ENCODE peak calls at places on chromosomes 11 and 22, in nine cellular contexts. U is SK-N-SH, M is K562, S is transverse colon, Z is stomach, R is breast epithelium, W is prostate gland, N is HepG2, A is spleen. E is an unnamed sample. For H3K9me3, the result is how much of the 10 kb centered on the place peaks cover.

GRCh38 chr11:130623909-130624668 is 175.6 kb downstream of the ADAMTS15 start:
- DNase-seq in S (no peak), Z (no peak), U (no peak), W (no peak), R (no peak), N (no peak), M (no peak), A (no peak), E (no peak)

GRCh38 chr11:102545701-102546100 is 15.2 kb upstream of the MMP7 start:
- DNase-seq in M (no peak), W (no peak), R (no peak), U (no peak), A (no peak), Z (no peak), N (no peak), S (no peak), E (no peak)

GRCh38 chr11:118171274-118172062 is 5.0 kb downstream of the SCN2B start:
- DNase-seq in M (peak), S (peak), U (peak), Z (peak), R (no peak), A (peak), W (peak), N (peak), E (peak)

GRCh38 chr11:40027737-40028136 is 1431.7 kb downstream of the LRRC4C start:
- DNase-seq in S (no peak), N (no peak), R (no peak), W (no peak), Z (no peak), M (no peak), U (no peak), A (no peak), E (no peak)

GRCh38 chr22:44848791-44849410 is 96.5 kb downstream of the ARHGAP8 start:
- DNase-seq in U (no peak), S (no peak), M (no peak), R (no peak), N (no peak), A (no peak), Z (no peak), W (no peak), E (no peak)

GRCh38 chr22:35749808-35750207 is 32.1 kb downstream of the APOL5 start:
- DNase-seq in M (no peak), W (no peak), A (no peak), U (no peak), N (no peak), Z (no peak), R (no peak), S (no peak), E (no peak)

GRCh38 chr11:9566561-9567063 is 6.9 kb upstream of the WEE1 start:
- DNase-seq in Z (no peak), A (no peak), M (peak), W (no peak), N (no peak), U (no peak), S (no peak), R (no peak), E (no peak)

GRCh38 chr11:1445741-1446445 is 40.7 kb downstream of the MOB2 start:
- DNase-seq in S (no peak), U (no peak), N (no peak), A (no peak), Z (no peak), W (no peak), R (no peak), M (peak), E (no peak)

GRCh38 chr11:64136767-64137166 is 29.1 kb downstream of the MACROD1 start:
- DNase-seq in A (no peak), R (no peak), N (no peak), Z (no peak), S (no peak), U (no peak), W (no peak), M (no peak), E (no peak)

GRCh38 chr22:38513063-38513462 is 7.0 kb upstream of the DDX17 start:
- DNase-seq in M (peak), R (no peak), U (peak), A (peak), Z (no peak), N (peak), S (peak), W (no peak), E (no peak)

GRCh38 chr11:16081756-16082531 is 274.4 kb downstream of the SOX6 start:
- DNase-seq in A (no peak), N (no peak), Z (no peak), R (no peak), S (no peak), U (peak), M (no peak), W (no peak), E (no peak)

GRCh38 chr11:43685483-43685882 is 4.9 kb downstream of the HSD17B12 start:
- DNase-seq in U (no peak), Z (no peak), W (no peak), N (no peak), S (no peak), A (no peak), M (no peak), R (no peak), E (no peak)

GRCh38 chr11:3353066-3353465 is 25.9 kb downstream of the ZNF195 start:
- DNase-seq in U (no peak), A (no peak), M (no peak), S (no peak), R (no peak), Z (no peak), N (no peak), W (no peak), E (no peak)

GRCh38 chr11:3357302-3357701 is 21.6 kb downstream of the ZNF195 start:
- DNase-seq in S (no peak), M (no peak), R (no peak), W (no peak), U (no peak), N (no peak), Z (no peak), A (no peak), E (no peak)

GRCh38 chr11:3359092-3359824 is 19.7 kb downstream of the ZNF195 start:
- DNase-seq in M (no peak), N (no peak), U (no peak), S (no peak), W (no peak), Z (no peak), R (no peak), A (no peak), E (no peak)

GRCh38 chr11:3357994-3358676 is 20.8 kb downstream of the ZNF195 start:
- DNase-seq in R (no peak), W (no peak), A (no peak), N (no peak), S (no peak), U (no peak), M (no peak), Z (no peak), E (no peak)

GRCh38 chr11:3356858-3357257 is 22.1 kb downstream of the ZNF195 start:
- DNase-seq in M (no peak), Z (no peak), W (no peak), U (no peak), R (no peak), A (no peak), N (no peak), S (no peak), E (no peak)
- H3K9me3 ChIP-seq in M (under half), Z (half or more), W (under half), U (under half), R (under half), A (half or more), N (half or more), S (half or more), E (under half)

GRCh38 chr11:69297926-69298777 is 4.2 kb downstream of the MYEOV start:
- DNase-seq in S (peak), A (peak), U (no peak), W (peak), M (peak), N (peak), Z (peak), R (peak), E (peak)
- TF ChIP-seq POLR2AphosphoS5 in S (peak), A (peak), U (peak), W (no peak), M (no peak), N (no peak), Z (no peak), R (peak), E (no peak)

DNA sequence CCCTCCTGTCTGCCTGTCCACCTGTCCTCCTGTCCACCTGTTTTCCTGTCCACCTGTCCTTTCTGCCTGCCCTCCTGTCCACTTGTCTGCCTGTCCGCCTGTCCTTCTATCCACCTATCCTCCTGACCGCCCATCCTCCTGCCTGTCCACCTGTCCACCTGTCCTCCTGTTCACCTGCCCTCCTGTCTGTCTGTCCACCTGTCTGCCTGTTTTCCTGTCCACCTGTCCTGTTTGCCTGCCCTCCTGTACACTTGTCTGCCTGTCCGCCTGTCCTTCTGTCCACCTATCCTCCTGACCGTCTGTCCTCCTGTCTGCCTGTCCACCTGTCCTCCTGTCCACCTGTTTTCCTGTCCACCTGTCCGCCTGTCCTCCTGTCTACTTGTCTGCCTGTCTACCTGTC is 682.8 kb downstream of the TBC1D22A start:
- DNase-seq in A (no peak), N (no peak), W (no peak), R (no peak), S (no peak), U (no peak), M (no peak), Z (no peak), E (peak)
- H3K9me3 ChIP-seq in A (under half), N (under half), W (under half), R (under half), S (under half), U (under half), M (under half), Z (under half), E (under half)

GRCh38 chr22:41359376-41359775 is 22.4 kb upstream of the TEF start:
- DNase-seq in M (no peak), A (no peak), U (no peak), S (no peak), Z (no peak), N (no peak), W (no peak), R (no peak), E (no peak)

GRCh38 chr22:41361716-41362310 is 19.9 kb upstream of the TEF start:
- DNase-seq in W (no peak), A (no peak), S (no peak), U (no peak), M (no peak), N (no peak), Z (no peak), R (no peak), E (no peak)

GRCh38 chr22:41358927-41359326 is 22.8 kb upstream of the TEF start:
- DNase-seq in M (peak), N (no peak), U (no peak), Z (no peak), R (no peak), A (no peak), W (no peak), S (no peak), E (no peak)

GRCh38 chr22:41362615-41363014 is 19.1 kb upstream of the TEF start:
- DNase-seq in N (no peak), Z (no peak), S (no peak), W (no peak), A (no peak), M (no peak), U (no peak), R (no peak), E (no peak)

DNA sequence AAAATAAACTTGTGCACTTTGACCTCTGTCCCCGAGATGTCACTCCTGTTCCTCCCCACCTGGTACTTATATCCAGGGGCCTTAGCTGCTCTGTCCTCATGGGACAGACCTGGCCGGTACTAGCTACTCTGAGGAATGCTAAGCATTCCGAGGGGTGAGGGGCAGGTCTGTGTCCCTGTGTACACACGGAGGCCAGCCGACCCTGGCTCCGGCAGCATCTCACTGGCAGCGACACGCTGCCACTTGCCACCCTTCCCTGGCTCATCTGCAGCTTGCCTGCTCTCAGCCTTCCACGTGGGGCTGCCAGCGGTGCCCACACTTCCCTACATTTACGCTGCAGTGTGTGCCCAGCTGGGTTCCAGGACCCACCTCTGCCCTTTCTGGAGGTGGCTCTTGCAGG is 21.6 kb upstream of the TEF start:
- DNase-seq in N (peak), A (no peak), U (no peak), W (peak), R (peak), M (no peak), S (no peak), Z (no peak), E (no peak)
- TF ChIP-seq POLR2AphosphoS5 in N (peak), A (peak), U (no peak), W (peak), R (peak), M (no peak), S (no peak), Z (no peak), E (no peak)

DNA sequence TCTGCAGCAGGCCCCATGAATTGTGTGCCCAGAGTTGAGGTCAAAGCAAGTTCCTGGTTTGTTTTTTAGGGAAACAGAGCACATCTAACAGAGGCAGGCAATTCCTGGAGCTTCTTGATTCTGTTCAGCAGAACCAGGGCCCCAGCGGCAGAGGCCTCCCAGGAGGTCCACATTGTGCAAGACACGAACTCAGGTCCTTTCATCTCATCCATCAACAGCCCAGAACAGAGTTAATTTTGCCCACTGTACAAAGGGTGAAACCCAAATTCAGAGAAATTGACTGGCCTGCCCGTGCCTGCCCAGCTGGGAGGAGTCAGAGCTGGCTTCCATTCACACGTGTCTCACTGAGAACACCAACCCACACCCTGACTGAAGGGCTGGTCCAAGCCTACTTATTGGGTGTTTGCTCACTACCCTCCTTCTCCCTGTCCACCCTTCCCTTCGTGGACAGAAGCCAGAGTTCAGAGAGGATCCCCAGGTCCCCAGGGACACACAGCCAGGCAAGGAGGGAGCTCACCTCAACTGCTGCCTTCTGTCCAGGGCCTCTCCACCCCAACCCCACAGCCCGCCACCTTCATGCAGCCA is 607.1 kb downstream of the TBC1D22A start:
- DNase-seq in M (no peak), R (no peak), Z (peak), W (no peak), A (no peak), U (no peak), S (no peak), N (no peak), E (no peak)
- H3K9me3 ChIP-seq in M (under half), R (under half), Z (under half), W (under half), A (under half), U (under half), S (under half), N (under half), E (under half)

GRCh38 chr11:121575250-121575962 is 122.6 kb upstream of the SORL1-AS1 start:
- DNase-seq in N (no peak), M (no peak), Z (peak), A (peak), R (peak), U (no peak), W (no peak), S (peak), E (peak)
- TF ChIP-seq POLR2AphosphoS5 in N (no peak), M (no peak), Z (no peak), A (peak), R (peak), U (no peak), W (peak), S (peak), E (peak)

E was measured in sigmoid colon.